ENCODE peak calls at places on chromosomes 1 and 21, in ten cellular contexts. Q is brain microvascular endothelial cell; L is WTC11; Z is left lung; J is IMR-90; A is CD4-positive, alpha-beta T cell; X is fibroblast of mammary gland; M is AG09309; B is choroid plexus epithelial cell; D is hepatocyte. W is an unnamed sample.

GRCh38 chr1:22611530-22611947 is 24.9 kb upstream of the C1QA start:
- DNase-seq in A (no peak), X (peak; percentile 54), Q (peak; percentile 60), B (peak; percentile 71), L (peak; percentile 89), D (peak; percentile 82), Z (peak; percentile 60), J (peak; percentile 56), M (peak; percentile 4), W (no peak)

GRCh38 chr1:70847013-70847412 is 200.6 kb downstream of the PTGER3 start:
- DNase-seq in D (no peak), B (no peak), X (no peak), A (no peak), Z (no peak), Q (no peak), L (no peak), J (no peak), M (no peak), W (no peak)

GRCh38 chr1:234836045-234836681 is 226.2 kb upstream of the IRF2BP2 start:
- DNase-seq in Q (no peak), D (no peak), X (no peak), M (no peak), A (no peak), L (no peak), Z (no peak), J (no peak), B (no peak), W (peak; percentile 63)

GRCh38 chr1:22223176-22223575 is 80.3 kb upstream of the WNT4 start:
- DNase-seq in L (no peak), J (no peak), X (no peak), D (no peak), Z (peak; percentile 19), M (no peak), B (no peak), A (no peak), Q (no peak), W (no peak)

GRCh38 chr21:33011462-33011861 is 14.3 kb upstream of the OLIG2 start:
- DNase-seq in M (peak; percentile 16), D (peak; percentile 48), L (no peak), Z (no peak), Q (peak; percentile 25), J (peak; percentile 75), B (peak; percentile 56), A (no peak), X (peak; percentile 95), W (peak; percentile 96)

GRCh38 chr1:207811920-207812720 is 60.3 kb downstream of the CD46 start:
- DNase-seq in L (peak; percentile 55), Z (peak; percentile 76), B (peak; percentile 60), Q (no peak), A (no peak), D (peak; percentile 51), X (peak; percentile 57), M (no peak), J (peak; percentile 32), W (no peak)

GRCh38 chr1:22139817-22140216 is 3.1 kb downstream of the WNT4 start:
- DNase-seq in Z (no peak), J (no peak), X (no peak), D (no peak), B (no peak), A (no peak), L (no peak), M (no peak), Q (no peak), W (no peak)

GRCh38 chr1:220045356-220046051 is 801 bp downstream of the EPRS1 start:
- DNase-seq in J (no peak), Z (no peak), A (no peak), M (no peak), L (no peak), B (no peak), D (peak; percentile 9), Q (no peak), X (no peak), W (no peak)

GRCh38 chr1:101302831-101303511 is 66.2 kb downstream of the S1PR1 start:
- DNase-seq in D (no peak), L (no peak), A (no peak), X (peak; percentile 51), Z (no peak), J (peak; percentile 54), B (no peak), Q (peak; percentile 14), M (no peak), W (no peak)

GRCh38 chr21:37800496-37801061 is 115.7 kb downstream of the KCNJ6 start:
- DNase-seq in L (no peak), M (no peak), Z (no peak), B (peak; percentile 13), A (no peak), D (no peak), J (peak; percentile 25), X (no peak), Q (no peak), W (no peak)

DNA sequence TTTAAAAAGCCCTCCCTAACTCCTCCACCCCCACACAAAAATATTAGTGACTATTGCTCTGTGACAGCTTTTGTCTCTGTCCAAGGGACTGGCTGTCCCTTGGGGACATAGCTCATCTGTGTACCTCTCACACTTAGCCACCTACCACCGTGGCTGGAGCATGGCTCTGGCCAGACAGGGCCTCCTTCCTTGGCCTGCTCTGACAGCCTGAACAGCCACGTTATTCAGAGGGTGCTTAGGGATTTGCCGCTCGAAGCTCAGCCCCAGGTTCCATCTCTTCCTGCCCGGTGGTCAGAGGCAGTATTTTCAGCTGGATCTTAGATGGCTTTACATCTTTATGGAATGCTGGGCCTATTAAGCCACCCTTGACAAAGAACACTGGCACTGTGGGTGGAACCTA is 6.1 kb upstream of the CELSR2 start:
- DNase-seq in M (no peak), Q (no peak), A (no peak), B (no peak), J (no peak), L (no peak), X (no peak), Z (no peak), D (no peak), W (no peak)
- TF ChIP-seq CTCF in M (no peak), Q (no peak), A (no peak), B (no peak), J (no peak), L (no peak), X (no peak), Z (no peak), D (no peak), W (no peak)

GRCh38 chr1:16018749-16019515 is 1.1 kb upstream of the HSPB7 start:
- DNase-seq in B (no peak), J (no peak), L (no peak), Z (no peak), A (no peak), Q (no peak), M (no peak), D (no peak), X (no peak), W (no peak)

GRCh38 chr1:16018308-16018707 is 465 bp upstream of the HSPB7 start:
- DNase-seq in Z (no peak), J (no peak), A (no peak), B (no peak), X (peak; percentile 25), M (no peak), Q (no peak), D (no peak), L (no peak), W (no peak)

GRCh38 chr1:16017076-16017460 is 775 bp downstream of the HSPB7 start:
- DNase-seq in A (no peak), J (no peak), B (no peak), X (no peak), Z (no peak), L (no peak), Q (no peak), D (no peak), M (no peak), W (no peak)

GRCh38 chr1:16015960-16016901 is 1.6 kb downstream of the HSPB7 start:
- DNase-seq in Z (no peak), Q (no peak), A (no peak), X (no peak), B (no peak), J (no peak), L (no peak), M (no peak), D (no peak), W (no peak)

GRCh38 chr1:16017461-16018303 is at the start of gene HSPB7:
- DNase-seq in X (peak; percentile 76), J (peak; percentile 52), A (no peak), L (peak; percentile 71), Z (peak; percentile 62), B (peak; percentile 72), M (no peak), D (peak; percentile 90), Q (peak; percentile 60), W (no peak)
- TF ChIP-seq CTCF in X (no peak), J (no peak), A (no peak), L (no peak), Z (no peak), B (no peak), M (no peak), D (no peak), Q (no peak), W (no peak)

GRCh38 chr1:8871965-8872399 is 6.5 kb downstream of the ENO1 start:
- DNase-seq in J (peak; percentile 74), M (no peak), A (no peak), Z (no peak), L (no peak), Q (no peak), B (peak; percentile 44), D (no peak), X (peak; percentile 72), W (no peak)
- TF ChIP-seq CTCF in J (no peak), M (no peak), A (no peak), Z (no peak), L (no peak), Q (no peak), B (no peak), D (no peak), X (no peak), W (peak; percentile 4)

GRCh38 chr1:53276902-53277281 is 38.6 kb upstream of the MAGOH start:
- DNase-seq in J (no peak), X (no peak), B (no peak), Q (no peak), A (no peak), L (no peak), M (no peak), D (no peak), Z (no peak), W (no peak)

GRCh38 chr1:53277326-53277725 is 39.0 kb upstream of the MAGOH start:
- DNase-seq in A (no peak), Z (no peak), M (no peak), B (no peak), X (no peak), D (no peak), Q (no peak), L (no peak), J (no peak), W (no peak)

GRCh38 chr1:53279556-53280160 is 41.3 kb upstream of the MAGOH start:
- DNase-seq in D (no peak), M (no peak), B (no peak), Q (no peak), X (no peak), A (no peak), Z (no peak), J (no peak), L (no peak), W (no peak)

GRCh38 chr1:53276153-53276901 is 38.0 kb upstream of the MAGOH start:
- DNase-seq in L (no peak), Z (no peak), X (no peak), M (no peak), Q (no peak), J (no peak), B (no peak), A (no peak), D (no peak), W (no peak)

DNA sequence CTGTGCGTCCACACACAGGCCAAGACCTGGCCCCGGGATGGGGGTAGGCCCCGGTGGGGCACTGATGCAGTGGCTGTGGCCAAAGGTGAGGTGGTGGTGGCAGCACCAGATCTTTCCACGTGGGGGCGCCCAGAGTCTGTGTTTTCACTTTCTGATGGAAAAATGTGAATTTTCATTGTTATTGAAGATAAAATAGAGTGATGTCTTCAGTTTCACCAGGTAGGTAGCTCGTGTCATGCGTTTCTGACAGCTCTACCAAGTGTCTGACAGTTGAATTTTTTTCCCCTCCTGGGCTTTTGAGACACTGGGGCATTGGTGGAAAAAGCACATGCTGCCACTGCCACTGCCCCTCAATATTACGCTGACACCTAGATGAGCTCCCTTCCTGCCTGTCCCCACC is 40.0 kb upstream of the MAGOH start:
- DNase-seq in L (peak; percentile 76), M (no peak), A (peak; percentile 69), J (peak; percentile 7), Z (peak; percentile 60), Q (peak; percentile 45), X (no peak), D (peak; percentile 73), B (peak; percentile 38), W (peak; percentile 59)
- TF ChIP-seq CTCF in L (peak; percentile 81), M (peak; percentile 86), A (peak; percentile 97), J (peak; percentile 94), Z (peak; percentile 83), Q (peak; percentile 89), X (peak; percentile 63), D (peak; percentile 98), B (peak; percentile 94), W (peak; percentile 93)

W was measured in CD14-positive monocyte.